ENCODE peak calls at places on chromosomes 1 and 21, in seven cellular contexts. P is spleen, H is colonic mucosa, J is IMR-90, E is fibroblast of lung, O is ovary, S is transverse colon. I is an unnamed sample.

GRCh38 chr1:205294175-205294913 is 27.2 kb downstream of the NUAK2 start:
- DNase-seq in P (no peak), H (no peak), J (peak; percentile 99), E (peak; percentile 92), O (peak; percentile 74), S (no peak), I (no peak)

GRCh38 chr1:163535807-163536206 is 214.1 kb downstream of the NUF2 start:
- DNase-seq in P (no peak), H (no peak), J (peak; percentile 5), E (peak; percentile 19), O (no peak), S (no peak), I (peak; percentile 45)

GRCh38 chr1:172134087-172134731 is 286.3 kb upstream of the C1orf105 start:
- DNase-seq in P (no peak), H (no peak), J (peak; percentile 55), E (peak; percentile 62), O (no peak), S (no peak), I (no peak)

GRCh38 chr1:204448321-204448964 is 36.8 kb upstream of the PPP1R15B start:
- DNase-seq in P (peak; percentile 37), H (peak; percentile 87), J (no peak), E (no peak), O (no peak), S (peak; percentile 85), I (peak; percentile 52)

GRCh38 chr1:45508295-45509151 is 8.4 kb downstream of the MMACHC start:
- DNase-seq in P (no peak), H (no peak), J (no peak), E (no peak), O (no peak), S (no peak), I (peak; percentile 67)

GRCh38 chr1:9625761-9626160 is 25.8 kb upstream of the PIK3CD start:
- DNase-seq in P (no peak), H (no peak), J (no peak), E (no peak), O (no peak), S (no peak), I (no peak)

GRCh38 chr1:91768786-91769697 is 116.9 kb downstream of the TGFBR3 start:
- DNase-seq in P (no peak), H (no peak), J (peak; percentile 80), E (peak; percentile 78), O (no peak), S (no peak), I (no peak)

GRCh38 chr1:42886800-42887199 is 40.4 kb downstream of the ZNF691 start:
- DNase-seq in P (no peak), H (no peak), J (no peak), E (no peak), O (no peak), S (no peak), I (no peak)

GRCh38 chr1:240399381-240399780 is 212.6 kb downstream of the GREM2 start:
- DNase-seq in P (no peak), H (no peak), J (peak; percentile 95), E (peak; percentile 99), O (no peak), S (no peak), I (no peak)

GRCh38 chr1:27026621-27027574 is 14.2 kb upstream of the TENT5B start:
- DNase-seq in P (no peak), H (peak; percentile 55), J (peak; percentile 69), E (peak; percentile 84), O (no peak), S (peak; percentile 30), I (no peak)

GRCh38 chr1:40925834-40926403 is 53.6 kb upstream of the CTPS1 start:
- DNase-seq in P (no peak), H (no peak), J (no peak), E (no peak), O (no peak), S (no peak), I (no peak)

GRCh38 chr1:113216664-113217063 is 143.7 kb downstream of the LRIG2 start:
- DNase-seq in P (no peak), H (peak; percentile 25), J (no peak), E (no peak), O (no peak), S (no peak), I (no peak)

GRCh38 chr1:228007054-228007800 is 429 bp downstream of the WNT3A start:
- DNase-seq in P (peak; percentile 49), H (no peak), J (no peak), E (no peak), O (no peak), S (no peak), I (no peak)

GRCh38 chr1:36224537-36225297 is 474 bp downstream of the THRAP3 start:
- DNase-seq in P (peak; percentile 96), H (peak; percentile 84), J (peak; percentile 83), E (peak; percentile 84), O (no peak), S (no peak), I (peak; percentile 91)

GRCh38 chr1:59057211-59057694 is 239.6 kb upstream of the FGGY start:
- DNase-seq in P (no peak), H (peak; percentile 46), J (peak; percentile 93), E (peak; percentile 50), O (peak; percentile 59), S (peak; percentile 47), I (no peak)

GRCh38 chr1:182699673-182700350 is 15.4 kb upstream of the RGS8 start:
- DNase-seq in P (no peak), H (no peak), J (no peak), E (peak; percentile 23), O (no peak), S (no peak), I (no peak)

GRCh38 chr1:167605576-167605975 is 24.5 kb upstream of the RCSD1 start:
- DNase-seq in P (no peak), H (no peak), J (no peak), E (no peak), O (no peak), S (no peak), I (no peak)

GRCh38 chr1:240234477-240235225 is 143.0 kb downstream of the FMN2 start:
- DNase-seq in P (no peak), H (no peak), J (peak; percentile 83), E (peak; percentile 83), O (no peak), S (no peak), I (no peak)

GRCh38 chr21:45329261-45330074 is 41.8 kb upstream of the POFUT2 start:
- DNase-seq in P (peak; percentile 61), H (peak; percentile 40), J (no peak), E (no peak), O (peak; percentile 37), S (no peak), I (no peak)
- H3K4me1 ChIP-seq in P (peaks cover 4% of the 10 kb centered on the region), H (no peaks in the 10 kb centered on the region), J (peaks cover 46% of the 10 kb centered on the region), E (peaks cover 14% of the 10 kb centered on the region), O (peaks cover 13% of the 10 kb centered on the region), S (no peaks in the 10 kb centered on the region), I (no peaks in the 10 kb centered on the region)

GRCh38 chr1:28815533-28815932 is 3.6 kb downstream of the OPRD1 start:
- DNase-seq in P (no peak), H (no peak), J (no peak), E (no peak), O (no peak), S (no peak), I (no peak)
- H3K4me1 ChIP-seq in P (no peaks in the 10 kb centered on the region), H (no peaks in the 10 kb centered on the region), J (no peaks in the 10 kb centered on the region), E (no peaks in the 10 kb centered on the region), O (peaks cover 2% of the 10 kb centered on the region), S (no peaks in the 10 kb centered on the region), I (no peaks in the 10 kb centered on the region)

DNA sequence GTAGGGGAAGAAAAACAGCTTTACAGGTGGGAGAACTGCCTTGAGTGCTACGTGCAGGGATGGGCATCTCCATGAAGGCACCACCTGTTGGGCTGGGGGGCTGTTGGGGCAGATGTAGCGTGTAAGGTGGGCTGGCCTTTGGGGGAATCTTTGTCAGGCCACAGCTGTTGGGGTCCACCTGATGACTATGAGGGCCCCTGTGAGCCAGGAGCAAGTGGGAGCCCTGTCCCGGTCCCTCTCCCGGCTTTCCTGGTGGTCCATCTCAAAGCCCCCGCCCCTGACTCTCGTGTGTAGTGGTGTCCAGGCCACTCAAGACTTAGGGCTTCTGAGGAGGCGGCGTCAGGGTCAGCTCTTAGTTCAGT is 13.5 kb downstream of the SLC37A1 start:
- DNase-seq in P (no peak), H (no peak), J (no peak), E (no peak), O (no peak), S (no peak), I (no peak)
- H3K4me1 ChIP-seq in P (peaks cover 21% of the 10 kb centered on the region), H (peaks cover 41% of the 10 kb centered on the region), J (peaks cover 5% of the 10 kb centered on the region), E (peaks cover 7% of the 10 kb centered on the region), O (peaks cover 13% of the 10 kb centered on the region), S (peaks cover 56% of the 10 kb centered on the region), I (peaks cover 100% of the 10 kb centered on the region)

GRCh38 chr1:155137129-155137528 is 1.5 kb downstream of the SLC50A1 start:
- DNase-seq in P (no peak), H (no peak), J (no peak), E (no peak), O (no peak), S (no peak), I (no peak)
- H3K4me1 ChIP-seq in P (peaks cover 33% of the 10 kb centered on the region), H (peaks cover 20% of the 10 kb centered on the region), J (peaks cover 8% of the 10 kb centered on the region), E (peaks cover 18% of the 10 kb centered on the region), O (peaks cover 6% of the 10 kb centered on the region), S (peaks cover 47% of the 10 kb centered on the region), I (peaks cover 39% of the 10 kb centered on the region)

GRCh38 chr21:31912501-31912900 is 39.7 kb downstream of the HUNK start:
- DNase-seq in P (no peak), H (no peak), J (no peak), E (no peak), O (no peak), S (no peak), I (no peak)
- H3K4me1 ChIP-seq in P (no peaks in the 10 kb centered on the region), H (no peaks in the 10 kb centered on the region), J (peaks cover 25% of the 10 kb centered on the region), E (no peaks in the 10 kb centered on the region), O (peaks cover 11% of the 10 kb centered on the region), S (peaks cover 6% of the 10 kb centered on the region), I (no peaks in the 10 kb centered on the region)

DNA sequence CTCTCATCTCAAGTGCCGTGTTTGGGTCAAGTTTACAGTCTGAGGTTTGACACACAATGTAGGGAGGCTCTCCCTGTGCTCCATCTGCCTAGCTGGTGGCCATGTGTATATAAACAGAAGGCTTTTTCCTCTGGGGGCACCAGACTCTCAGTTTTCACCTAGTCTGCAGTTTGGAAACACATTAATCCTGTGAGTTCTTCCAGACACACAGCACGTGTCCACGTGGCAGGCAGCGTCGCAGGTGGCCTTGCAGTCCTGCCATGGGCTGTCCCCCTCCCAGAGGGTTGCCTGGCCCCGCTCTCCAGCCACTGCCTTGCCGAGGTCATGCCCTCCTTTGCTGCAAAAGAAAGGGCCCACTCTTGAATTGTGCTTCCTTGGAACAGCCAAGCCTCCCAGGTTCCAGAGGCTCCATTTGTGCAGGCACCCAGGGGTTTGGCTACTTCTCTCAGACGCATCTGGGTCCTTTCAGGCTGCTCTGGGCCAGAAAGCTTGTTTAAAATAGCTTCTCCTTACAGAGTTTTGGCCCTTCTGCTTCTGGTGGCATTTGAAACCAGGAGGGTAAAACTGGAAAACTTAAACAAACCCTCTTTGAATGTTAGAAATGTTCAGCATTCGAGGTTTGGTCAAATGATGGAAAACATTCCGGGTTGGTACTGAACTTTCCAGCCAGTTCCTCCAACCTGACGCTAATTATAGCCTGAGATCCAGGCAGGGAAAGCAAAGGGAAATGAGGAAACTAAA is 4.4 kb upstream of the RUNX1 start:
- DNase-seq in P (no peak), H (no peak), J (no peak), E (peak; percentile 39), O (no peak), S (no peak), I (no peak)
- H3K4me1 ChIP-seq in P (peaks cover 17% of the 10 kb centered on the region), H (peaks cover 5% of the 10 kb centered on the region), J (peaks cover 19% of the 10 kb centered on the region), E (peaks cover 7% of the 10 kb centered on the region), O (no peaks in the 10 kb centered on the region), S (peaks cover 22% of the 10 kb centered on the region), I (peaks cover 46% of the 10 kb centered on the region)